ENCODE peak calls at places on chromosomes 11 and 22, in six cellular contexts. U, B, O, W, V and E are unnamed samples.

GRCh38 chr11:68009391-68010000 is 631 bp upstream of the ALDH3B1 start:
- DNase-seq in U (peak; percentile 70), B (no peak), O (peak; percentile 55), W (no peak), V (no peak), E (no peak)

GRCh38 chr11:28621648-28622215 is 513.5 kb downstream of the METTL15 start:
- DNase-seq in U (peak; percentile 49), B (no peak), O (peak; percentile 9), W (no peak), V (no peak), E (no peak)

GRCh38 chr22:31631381-31631780 is 30.6 kb downstream of the PISD start:
- DNase-seq in U (no peak), B (no peak), O (no peak), W (no peak), V (no peak), E (no peak)

GRCh38 chr11:20873054-20873453 is 203.7 kb downstream of the NELL1 start:
- DNase-seq in U (no peak), B (no peak), O (no peak), W (no peak), V (no peak), E (peak; percentile 24)

GRCh38 chr22:35301370-35301874 is 1.7 kb downstream of the TOM1 start:
- DNase-seq in U (peak; percentile 98), B (no peak), O (peak; percentile 39), W (no peak), V (no peak), E (no peak)

GRCh38 chr11:19929655-19930054 is 217.0 kb downstream of the NAV2 start:
- DNase-seq in U (no peak), B (no peak), O (peak; percentile 34), W (no peak), V (no peak), E (no peak)

GRCh38 chr11:76660533-76661305 is 9.8 kb downstream of the LRRC32 start:
- DNase-seq in U (no peak), B (peak; percentile 33), O (no peak), W (no peak), V (no peak), E (peak; percentile 23)

GRCh38 chr11:83272627-83273026 is 13.5 kb downstream of the CCDC90B start:
- DNase-seq in U (peak; percentile 28), B (no peak), O (peak; percentile 83), W (no peak), V (no peak), E (no peak)

GRCh38 chr22:42270512-42271190 is at the start of gene TCF20:
- DNase-seq in U (peak; percentile 72), B (peak; percentile 85), O (peak; percentile 52), W (no peak), V (peak; percentile 81), E (peak; percentile 97)

GRCh38 chr22:46460835-46461234 is 76.6 kb downstream of the CELSR1 start:
- DNase-seq in U (no peak), B (no peak), O (no peak), W (no peak), V (no peak), E (no peak)

GRCh38 chr11:34987617-34988016 is 71.2 kb downstream of the PDHX start:
- DNase-seq in U (no peak), B (no peak), O (no peak), W (no peak), V (no peak), E (no peak)

GRCh38 chr11:117239295-117239694 is 6.8 kb downstream of the RNF214 start:
- DNase-seq in U (peak; percentile 90), B (no peak), O (peak; percentile 99), W (no peak), V (no peak), E (no peak)

GRCh38 chr11:17354070-17354924 is 2.7 kb downstream of the NCR3LG1 start:
- DNase-seq in U (peak; percentile 83), B (no peak), O (peak; percentile 78), W (peak; percentile 10), V (no peak), E (peak; percentile 70)

GRCh38 chr22:45516923-45517675 is 14.4 kb downstream of the FBLN1 start:
- DNase-seq in U (no peak), B (no peak), O (peak; percentile 57), W (no peak), V (no peak), E (no peak)

GRCh38 chr11:20672575-20672974 is 3.2 kb downstream of the NELL1 start:
- DNase-seq in U (peak; percentile 10), B (no peak), O (no peak), W (no peak), V (no peak), E (no peak)

GRCh38 chr11:45647786-45648185 is 17.6 kb downstream of the CHST1 start:
- DNase-seq in U (no peak), B (no peak), O (no peak), W (no peak), V (no peak), E (no peak)

GRCh38 chr22:40313007-40313406 is 33.3 kb upstream of the ADSL start:
- DNase-seq in U (no peak), B (no peak), O (no peak), W (no peak), V (no peak), E (no peak)

GRCh38 chr22:45537734-45538181 is 35.1 kb downstream of the FBLN1 start:
- DNase-seq in U (peak; percentile 80), B (peak; percentile 72), O (peak; percentile 78), W (no peak), V (peak; percentile 58), E (no peak)

GRCh38 chr11:126318642-126319373 is 14.9 kb downstream of the DCPS start:
- DNase-seq in U (peak; percentile 78), B (peak; percentile 51), O (peak; percentile 88), W (no peak), V (no peak), E (peak; percentile 63)

GRCh38 chr11:933002-933820 is 7.5 kb downstream of the AP2A2 start:
- DNase-seq in U (peak; percentile 63), B (no peak), O (no peak), W (no peak), V (no peak), E (no peak)

GRCh38 chr11:8318536-8318935 is 54.9 kb upstream of the LMO1 start:
- DNase-seq in U (no peak), B (no peak), O (no peak), W (no peak), V (no peak), E (no peak)

GRCh38 chr11:119320593-119321524 is 3.9 kb upstream of the MCAM start:
- DNase-seq in U (peak; percentile 66), B (peak; percentile 74), O (no peak), W (no peak), V (peak; percentile 80), E (peak; percentile 90)

GRCh38 chr11:1557904-1558831 is 13.9 kb downstream of the DUSP8 start:
- DNase-seq in U (peak; percentile 85), B (peak; percentile 62), O (peak; percentile 48), W (no peak), V (peak; percentile 55), E (no peak)

GRCh38 chr11:235180-235997 is 753 bp downstream of the SIRT3 start:
- DNase-seq in U (no peak), B (no peak), O (no peak), W (no peak), V (no peak), E (peak; percentile 71)

GRCh38 chr11:441418-442274 is at the start of gene ANO9:
- DNase-seq in U (no peak), B (no peak), O (no peak), W (no peak), V (no peak), E (peak; percentile 91)

GRCh38 chr11:60931897-60932296 is 7.6 kb downstream of the TMEM132A start:
- DNase-seq in U (no peak), B (no peak), O (no peak), W (no peak), V (no peak), E (no peak)

GRCh38 chr11:99069831-99070444 is 49.2 kb downstream of the CNTN5 start:
- DNase-seq in U (peak; percentile 34), B (peak; percentile 27), O (no peak), W (no peak), V (no peak), E (no peak)

GRCh38 chr11:132874638-132875037 is 657.7 kb downstream of the OPCML start:
- DNase-seq in U (no peak), B (no peak), O (peak; percentile 67), W (no peak), V (no peak), E (no peak)

GRCh38 chr22:26689553-26690301 is 32.3 kb downstream of the MIAT start:
- DNase-seq in U (no peak), B (no peak), O (no peak), W (no peak), V (no peak), E (no peak)

GRCh38 chr22:20206709-20207215 is 55.9 kb upstream of the CCDC188 start:
- DNase-seq in U (peak; percentile 21), B (no peak), O (peak; percentile 11), W (no peak), V (no peak), E (no peak)

GRCh38 chr11:73334244-73335203 is 26.4 kb downstream of the ARHGEF17 start:
- DNase-seq in U (peak; percentile 90), B (peak; percentile 92), O (peak; percentile 81), W (peak; percentile 64), V (peak; percentile 87), E (peak; percentile 75)

GRCh38 chr11:64056861-64057260 is 21.1 kb downstream of the FLRT1 start:
- DNase-seq in U (no peak), B (no peak), O (no peak), W (no peak), V (no peak), E (no peak)

GRCh38 chr22:43722444-43722843 is 89.7 kb downstream of the EFCAB6 start:
- DNase-seq in U (no peak), B (no peak), O (no peak), W (no peak), V (no peak), E (no peak)
- TF ChIP-seq CTCF in U (no peak), B (no peak), O (no peak), W (no peak), V (no peak), E (no peak)

GRCh38 chr11:77729063-77729462 is 91.5 kb downstream of the RSF1 start:
- DNase-seq in U (no peak), B (no peak), O (no peak), W (no peak), V (no peak), E (no peak)
- TF ChIP-seq CTCF in U (no peak), B (no peak), O (no peak), W (no peak), V (no peak), E (no peak)

GRCh38 chr11:40302669-40303068 is 1156.8 kb downstream of the LRRC4C start:
- DNase-seq in U (peak; percentile 68), B (no peak), O (no peak), W (no peak), V (no peak), E (no peak)

GRCh38 chr11:40306938-40307548 is 1152.4 kb downstream of the LRRC4C start:
- DNase-seq in U (peak; percentile 64), B (no peak), O (peak; percentile 60), W (no peak), V (no peak), E (peak; percentile 38)
- TF ChIP-seq CTCF in U (peak; percentile 70), B (no peak), O (peak; percentile 87), W (no peak), V (no peak), E (peak; percentile 41)

DNA sequence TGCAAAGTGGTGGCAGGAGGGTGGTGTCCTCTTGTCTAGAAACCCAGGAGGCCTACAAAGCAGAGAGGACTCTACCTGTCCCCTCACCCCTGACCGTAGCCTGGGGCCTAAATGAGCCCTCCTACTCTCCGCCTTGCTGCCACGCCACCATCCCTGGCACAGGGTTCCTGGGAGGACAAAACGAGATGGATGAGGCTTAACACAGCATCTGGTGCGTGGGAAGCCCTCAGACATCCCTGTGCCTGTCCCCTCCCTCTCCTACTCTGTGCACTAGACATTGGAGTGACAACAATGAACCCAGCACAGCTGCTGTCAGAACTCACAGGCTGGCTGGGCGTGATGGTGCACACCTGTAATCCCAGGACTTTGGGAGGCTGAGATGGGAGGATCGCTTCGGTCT is 36.4 kb upstream of the DKK3 start:
- DNase-seq in U (no peak), B (no peak), O (no peak), W (no peak), V (no peak), E (no peak)
- TF ChIP-seq CTCF in U (no peak), B (no peak), O (no peak), W (no peak), V (no peak), E (no peak)